ENCODE peak calls at places on chromosome 14, in seven cellular contexts. D, Z, R, T, I, N and K are unnamed samples.
A peak's percentile ranks its signal among the peaks of the same experiment; 100 is the strongest.

GRCh38 chr14:46368275-46368674 is 283.3 kb downstream of the RPL10L start:
- DNase-seq in Z (no peak), R (no peak), D (no peak), I (no peak), N (no peak), T (no peak), K (no peak)

GRCh38 chr14:78598046-78598652 is 428.0 kb downstream of the NRXN3 start:
- DNase-seq in T (peak; percentile 14), Z (no peak), D (peak; percentile 24), R (no peak), N (peak; percentile 16), I (peak; percentile 68), K (peak; percentile 49)

GRCh38 chr14:51067306-51067705 is 27.6 kb downstream of the TRIM9 start:
- DNase-seq in Z (no peak), D (no peak), T (no peak), R (no peak), I (no peak), N (no peak), K (no peak)

GRCh38 chr14:51431033-51431709 is 191.1 kb downstream of the TMX1 start:
- DNase-seq in R (no peak), N (no peak), T (no peak), D (no peak), I (no peak), Z (no peak), K (no peak)

GRCh38 chr14:60951781-60952435 is 29.0 kb downstream of the TRMT5 start:
- DNase-seq in I (no peak), D (no peak), T (no peak), R (no peak), Z (no peak), N (no peak), K (no peak)

GRCh38 chr14:53537421-53538315 is 384.5 kb upstream of the DDHD1 start:
- DNase-seq in D (no peak), Z (no peak), T (no peak), N (no peak), I (no peak), R (no peak), K (peak; percentile 45)

GRCh38 chr14:68979722-68980552 is 835 bp upstream of the ACTN1 start:
- DNase-seq in R (no peak), D (peak; percentile 49), T (peak; percentile 55), Z (no peak), N (no peak), I (peak; percentile 59), K (peak; percentile 70)

GRCh38 chr14:99568567-99569560 is 35.1 kb downstream of the CCDC85C start:
- DNase-seq in N (no peak), D (no peak), I (no peak), T (peak; percentile 59), Z (no peak), R (no peak), K (peak; percentile 54)

GRCh38 chr14:88910386-88910785 is 85.9 kb downstream of the TTC8 start:
- DNase-seq in N (no peak), T (no peak), R (no peak), D (no peak), Z (no peak), I (no peak), K (no peak)

GRCh38 chr14:99758915-99759545 is 34.2 kb upstream of the EML1 start:
- DNase-seq in T (no peak), I (no peak), Z (no peak), R (no peak), D (no peak), N (no peak), K (no peak)

GRCh38 chr14:89504084-89504483 is 87.1 kb upstream of the FOXN3 start:
- DNase-seq in T (no peak), I (no peak), N (no peak), R (no peak), Z (no peak), D (no peak), K (peak; percentile 48)

GRCh38 chr14:53915364-53916014 is 41.1 kb downstream of the BMP4 start:
- DNase-seq in N (no peak), I (no peak), T (no peak), R (no peak), D (no peak), Z (no peak), K (no peak)

GRCh38 chr14:47256968-47257367 is 418.4 kb downstream of the MDGA2 start:
- DNase-seq in N (no peak), T (no peak), D (no peak), Z (no peak), R (no peak), I (no peak), K (no peak)

GRCh38 chr14:59632381-59632780 is 55.8 kb upstream of the CCDC175 start:
- DNase-seq in R (no peak), Z (no peak), D (no peak), I (peak; percentile 25), N (no peak), T (no peak), K (no peak)

GRCh38 chr14:41830679-41831078 is 224.0 kb downstream of the LRFN5 start:
- DNase-seq in N (no peak), T (peak; percentile 9), Z (no peak), D (no peak), I (no peak), R (no peak), K (peak; percentile 1)

GRCh38 chr14:64960762-64961276 is 11.3 kb downstream of the RAB15 start:
- DNase-seq in D (no peak), N (no peak), R (no peak), Z (no peak), T (no peak), I (no peak), K (no peak)

GRCh38 chr14:53963491-53964227 is 7.0 kb upstream of the BMP4 start:
- DNase-seq in D (peak; percentile 26), T (peak; percentile 27), R (no peak), Z (no peak), N (no peak), I (no peak), K (no peak)

GRCh38 chr14:99572173-99572999 is 31.6 kb downstream of the CCDC85C start:
- DNase-seq in I (no peak), T (no peak), R (no peak), Z (no peak), D (no peak), N (no peak), K (no peak)

GRCh38 chr14:78405071-78405856 is 235.1 kb downstream of the NRXN3 start:
- DNase-seq in D (no peak), R (no peak), I (no peak), Z (no peak), T (no peak), N (no peak), K (no peak)

GRCh38 chr14:64801800-64802199 is 77.9 kb downstream of the SPTB start:
- DNase-seq in R (no peak), D (no peak), Z (no peak), T (no peak), N (no peak), I (peak; percentile 48), K (no peak)

GRCh38 chr14:80404413-80404812 is 193.1 kb upstream of the DIO2 start:
- DNase-seq in I (no peak), Z (no peak), D (no peak), N (no peak), R (no peak), T (no peak), K (no peak)

DNA sequence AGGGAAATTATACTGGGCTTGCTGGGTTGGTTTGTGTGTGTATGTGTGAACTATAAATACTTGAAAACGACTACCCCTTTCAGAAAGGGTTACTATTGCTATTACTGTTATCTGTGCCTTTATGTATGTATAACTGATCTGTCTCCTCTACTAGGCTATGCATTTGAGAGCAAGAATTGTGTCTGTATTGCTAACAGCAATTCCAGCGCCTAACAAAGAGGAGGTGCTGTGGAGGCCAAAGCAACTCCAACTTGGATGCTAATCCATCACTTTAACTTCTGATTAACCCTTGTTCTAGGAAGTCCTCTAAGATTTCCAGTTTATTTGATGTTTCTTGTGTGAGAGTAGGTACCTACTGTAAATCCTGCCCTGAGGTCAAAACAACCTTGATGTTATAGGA is 313.9 kb downstream of the PCNX1 start:
- DNase-seq in Z (no peak), R (no peak), T (no peak), I (no peak), D (no peak), N (no peak), K (no peak)
- TF ChIP-seq CTCF in Z (no peak), R (no peak), T (no peak), I (no peak), D (no peak), N (no peak), K (no peak)

GRCh38 chr14:104297721-104298401 is 159.5 kb downstream of the KIF26A start:
- DNase-seq in I (no peak), N (no peak), Z (no peak), D (no peak), T (peak; percentile 7), R (no peak), K (no peak)

GRCh38 chr14:104295681-104296387 is 157.4 kb downstream of the KIF26A start:
- DNase-seq in N (no peak), R (no peak), D (no peak), I (no peak), T (peak; percentile 6), Z (no peak), K (no peak)

GRCh38 chr14:104297313-104297704 is 158.9 kb downstream of the KIF26A start:
- DNase-seq in D (no peak), Z (no peak), N (no peak), R (no peak), I (no peak), T (peak; percentile 0), K (no peak)

GRCh38 chr14:104294983-104295680 is 156.7 kb downstream of the KIF26A start:
- DNase-seq in D (no peak), N (no peak), Z (no peak), T (no peak), I (no peak), R (no peak), K (no peak)

GRCh38 chr14:104296388-104297312 is 158.3 kb downstream of the KIF26A start:
- DNase-seq in R (no peak), T (peak; percentile 13), N (no peak), Z (no peak), I (no peak), D (no peak), K (no peak)
- TF ChIP-seq CTCF in R (no peak), T (no peak), N (no peak), Z (no peak), I (no peak), D (no peak), K (no peak)

GRCh38 chr14:77023001-77023996 is 5.2 kb downstream of the IRF2BPL start:
- DNase-seq in N (no peak), T (no peak), R (no peak), Z (no peak), I (no peak), D (no peak), K (peak; percentile 40)
- TF ChIP-seq CTCF in N (no peak), T (peak; percentile 34), R (no peak), Z (peak; percentile 36), I (no peak), D (no peak), K (peak; percentile 50)

DNA sequence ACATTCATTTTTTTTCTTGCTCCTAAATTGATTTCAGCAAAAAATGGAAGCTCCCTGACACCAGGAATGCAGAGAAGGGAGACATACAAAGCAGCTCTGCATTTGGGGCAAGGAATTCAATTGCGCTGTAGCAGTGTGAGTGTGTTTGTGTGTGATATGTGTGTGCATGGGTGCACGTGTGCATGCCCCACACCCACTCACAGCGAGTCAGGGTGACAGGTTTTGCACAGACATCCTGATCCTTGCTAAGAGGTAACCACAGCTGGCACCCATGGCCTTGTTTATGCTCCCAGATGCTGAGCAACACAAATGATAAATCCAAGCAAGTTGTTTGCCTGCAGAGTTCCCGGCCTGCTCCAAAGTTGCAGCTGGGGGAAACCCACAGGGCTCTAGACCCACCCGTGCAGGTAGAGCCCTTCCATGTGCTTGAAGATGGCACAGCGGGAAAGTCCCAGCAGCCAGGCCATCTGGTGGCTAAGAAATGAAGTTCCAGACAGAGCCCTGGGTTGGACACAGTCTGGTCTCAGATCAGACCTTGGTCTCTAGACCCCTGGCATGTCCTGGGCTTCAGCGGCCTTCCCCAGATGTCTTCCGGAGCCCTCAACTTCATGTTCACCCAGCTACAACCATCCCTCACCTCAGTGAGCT is 25.8 kb upstream of the BDKRB2 start:
- DNase-seq in N (no peak), Z (no peak), D (no peak), R (no peak), I (no peak), T (no peak), K (peak; percentile 25)
- TF ChIP-seq CTCF in N (no peak), Z (no peak), D (no peak), R (no peak), I (no peak), T (no peak), K (no peak)